ENCODE peak calls at places on chromosomes 16 and 17, in four cellular contexts. One of them, this sample, is unnamed. For H3K36me3, the result is how much of the 10 kb centered on the place peaks cover.

GRCh38 chr16:85557083-85557975 is 55.8 kb upstream of the GSE1 start:
- DNase-seq in GM23248: peak
- DNase-seq in left ventricle myocardium inferior: no peak
- DNase-seq in neural progenitor cell: peak
- DNase-seq in this sample: peak

GRCh38 chr17:79223471-79223870 is 148.8 kb downstream of the ENGASE start:
- DNase-seq in GM23248: no peak
- DNase-seq in left ventricle myocardium inferior: no peak
- DNase-seq in neural progenitor cell: peak
- DNase-seq in this sample: no peak

GRCh38 chr17:72710834-72711233 is 381.7 kb downstream of the SLC39A11 start:
- DNase-seq in GM23248: peak
- DNase-seq in left ventricle myocardium inferior: no peak
- DNase-seq in neural progenitor cell: no peak
- DNase-seq in this sample: no peak

GRCh38 chr17:47686661-47687327 is 7.2 kb upstream of the TBKBP1 start:
- DNase-seq in GM23248: peak
- DNase-seq in left ventricle myocardium inferior: no peak
- DNase-seq in neural progenitor cell: no peak
- DNase-seq in this sample: no peak

GRCh38 chr17:79981661-79982101 is 54.0 kb downstream of the TBC1D16 start:
- DNase-seq in GM23248: no peak
- DNase-seq in left ventricle myocardium inferior: no peak
- DNase-seq in neural progenitor cell: peak
- DNase-seq in this sample: peak

GRCh38 chr17:64741924-64742670 is 80.0 kb upstream of the SMURF2 start:
- DNase-seq in GM23248: peak
- DNase-seq in left ventricle myocardium inferior: peak
- DNase-seq in neural progenitor cell: no peak
- DNase-seq in this sample: no peak

GRCh38 chr17:58377005-58377660 is 25.1 kb upstream of the SUPT4H1 start:
- DNase-seq in GM23248: no peak
- DNase-seq in left ventricle myocardium inferior: no peak
- DNase-seq in neural progenitor cell: no peak
- DNase-seq in this sample: no peak

GRCh38 chr17:28953444-28954118 is 2.3 kb upstream of the PHF12 start:
- DNase-seq in GM23248: peak
- DNase-seq in left ventricle myocardium inferior: no peak
- DNase-seq in neural progenitor cell: peak
- DNase-seq in this sample: no peak

GRCh38 chr16:22901563-22901962 is 87.6 kb downstream of the HS3ST2 start:
- DNase-seq in GM23248: no peak
- DNase-seq in left ventricle myocardium inferior: no peak
- DNase-seq in neural progenitor cell: no peak
- DNase-seq in this sample: no peak

GRCh38 chr16:14291941-14292825 is 221.1 kb downstream of the MRTFB start:
- DNase-seq in GM23248: no peak
- DNase-seq in left ventricle myocardium inferior: no peak
- DNase-seq in neural progenitor cell: no peak
- DNase-seq in this sample: no peak

GRCh38 chr16:28951410-28951943 is 740 bp downstream of the NFATC2IP start:
- DNase-seq in GM23248: peak
- DNase-seq in left ventricle myocardium inferior: no peak
- DNase-seq in neural progenitor cell: no peak
- DNase-seq in this sample: no peak

GRCh38 chr17:67349420-67349819 is 17.0 kb downstream of the PSMD12 start:
- DNase-seq in GM23248: no peak
- DNase-seq in left ventricle myocardium inferior: no peak
- DNase-seq in neural progenitor cell: no peak
- DNase-seq in this sample: no peak

GRCh38 chr17:67343237-67343636 is 23.1 kb downstream of the PSMD12 start:
- DNase-seq in GM23248: no peak
- DNase-seq in left ventricle myocardium inferior: no peak
- DNase-seq in neural progenitor cell: no peak
- DNase-seq in this sample: no peak

GRCh38 chr17:67353161-67353560 is 13.2 kb downstream of the PSMD12 start:
- DNase-seq in GM23248: no peak
- DNase-seq in left ventricle myocardium inferior: no peak
- DNase-seq in neural progenitor cell: no peak
- DNase-seq in this sample: no peak

GRCh38 chr17:67347826-67348225 is 18.6 kb downstream of the PSMD12 start:
- DNase-seq in GM23248: no peak
- DNase-seq in left ventricle myocardium inferior: no peak
- DNase-seq in neural progenitor cell: no peak
- DNase-seq in this sample: no peak
- H3K36me3 ChIP-seq in GM23248: half or more
- H3K36me3 ChIP-seq in left ventricle myocardium inferior: half or more
- H3K36me3 ChIP-seq in neural progenitor cell: under half
- H3K36me3 ChIP-seq in this sample: under half

GRCh38 chr17:76170114-76170513 is 29.1 kb upstream of the FOXJ1 start:
- DNase-seq in GM23248: no peak
- DNase-seq in left ventricle myocardium inferior: no peak
- DNase-seq in neural progenitor cell: no peak
- DNase-seq in this sample: no peak

GRCh38 chr17:76166168-76166567 is 25.1 kb upstream of the FOXJ1 start:
- DNase-seq in GM23248: peak
- DNase-seq in left ventricle myocardium inferior: no peak
- DNase-seq in neural progenitor cell: no peak
- DNase-seq in this sample: no peak

GRCh38 chr17:76163919-76164318 is 22.9 kb upstream of the FOXJ1 start:
- DNase-seq in GM23248: no peak
- DNase-seq in left ventricle myocardium inferior: no peak
- DNase-seq in neural progenitor cell: no peak
- DNase-seq in this sample: no peak

GRCh38 chr17:76164331-76164730 is 23.3 kb upstream of the FOXJ1 start:
- DNase-seq in GM23248: no peak
- DNase-seq in left ventricle myocardium inferior: no peak
- DNase-seq in neural progenitor cell: no peak
- DNase-seq in this sample: no peak

DNA sequence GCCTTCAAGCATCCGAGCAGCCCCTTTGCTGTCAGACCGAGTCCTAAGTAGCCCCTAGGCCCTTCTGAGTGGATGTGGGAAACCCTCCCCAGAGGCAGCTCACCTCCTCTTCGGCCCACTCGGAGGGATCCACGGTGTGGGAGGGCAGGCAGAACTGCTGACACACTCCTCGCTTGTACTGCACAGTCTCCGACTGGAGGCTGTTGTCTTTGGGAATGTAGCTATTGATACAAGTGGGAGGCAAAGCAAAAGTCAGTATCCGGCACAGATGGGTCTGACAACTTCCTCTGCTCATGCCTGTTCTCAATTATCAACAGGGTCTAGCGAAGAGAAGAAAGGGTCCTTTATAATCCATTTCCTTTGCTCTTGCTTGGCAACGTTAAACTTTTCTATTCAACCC is 25.9 kb upstream of the FOXJ1 start:
- DNase-seq in GM23248: no peak
- DNase-seq in left ventricle myocardium inferior: no peak
- DNase-seq in neural progenitor cell: no peak
- DNase-seq in this sample: no peak
- H3K36me3 ChIP-seq in GM23248: under half
- H3K36me3 ChIP-seq in left ventricle myocardium inferior: under half
- H3K36me3 ChIP-seq in neural progenitor cell: under half
- H3K36me3 ChIP-seq in this sample: under half

DNA sequence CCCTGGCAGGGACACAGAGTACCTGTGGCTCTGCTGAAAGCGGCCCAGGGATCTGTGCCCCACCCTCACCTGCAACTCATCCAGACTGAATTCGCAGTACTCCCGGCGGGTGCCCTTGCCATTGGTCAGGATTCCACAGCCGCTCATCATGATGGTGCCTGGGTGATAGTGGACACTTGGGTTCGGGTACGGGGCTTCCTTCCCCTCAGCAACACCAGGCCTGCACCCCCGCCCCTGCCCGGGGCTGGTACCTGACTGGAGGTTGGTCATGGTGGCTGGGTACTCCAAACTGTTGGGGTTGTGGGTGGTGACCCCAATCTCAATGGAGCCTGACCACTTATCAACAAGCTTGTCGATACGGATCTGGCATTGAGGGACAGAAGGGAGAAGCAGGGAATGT is 2.9 kb downstream of the NEURL4 start:
- DNase-seq in GM23248: no peak
- DNase-seq in left ventricle myocardium inferior: no peak
- DNase-seq in neural progenitor cell: no peak
- DNase-seq in this sample: no peak
- H3K36me3 ChIP-seq in GM23248: under half
- H3K36me3 ChIP-seq in left ventricle myocardium inferior: half or more
- H3K36me3 ChIP-seq in neural progenitor cell: under half
- H3K36me3 ChIP-seq in this sample: under half

GRCh38 chr17:56842577-56842976 is 8.6 kb downstream of the DGKE start:
- DNase-seq in GM23248: no peak
- DNase-seq in left ventricle myocardium inferior: no peak
- DNase-seq in neural progenitor cell: no peak
- DNase-seq in this sample: no peak
- H3K36me3 ChIP-seq in GM23248: under half
- H3K36me3 ChIP-seq in left ventricle myocardium inferior: under half
- H3K36me3 ChIP-seq in neural progenitor cell: under half
- H3K36me3 ChIP-seq in this sample: under half

GRCh38 chr16:87851601-87852000 is 17.7 kb downstream of the SLC7A5 start:
- DNase-seq in GM23248: no peak
- DNase-seq in left ventricle myocardium inferior: no peak
- DNase-seq in neural progenitor cell: peak
- DNase-seq in this sample: no peak

GRCh38 chr16:87849419-87850008 is 19.8 kb downstream of the SLC7A5 start:
- DNase-seq in GM23248: no peak
- DNase-seq in left ventricle myocardium inferior: no peak
- DNase-seq in neural progenitor cell: no peak
- DNase-seq in this sample: no peak

GRCh38 chr16:87851141-87851587 is 18.1 kb downstream of the SLC7A5 start:
- DNase-seq in GM23248: no peak
- DNase-seq in left ventricle myocardium inferior: no peak
- DNase-seq in neural progenitor cell: no peak
- DNase-seq in this sample: no peak

GRCh38 chr16:87848676-87849345 is 20.5 kb downstream of the SLC7A5 start:
- DNase-seq in GM23248: no peak
- DNase-seq in left ventricle myocardium inferior: no peak
- DNase-seq in neural progenitor cell: no peak
- DNase-seq in this sample: no peak

DNA sequence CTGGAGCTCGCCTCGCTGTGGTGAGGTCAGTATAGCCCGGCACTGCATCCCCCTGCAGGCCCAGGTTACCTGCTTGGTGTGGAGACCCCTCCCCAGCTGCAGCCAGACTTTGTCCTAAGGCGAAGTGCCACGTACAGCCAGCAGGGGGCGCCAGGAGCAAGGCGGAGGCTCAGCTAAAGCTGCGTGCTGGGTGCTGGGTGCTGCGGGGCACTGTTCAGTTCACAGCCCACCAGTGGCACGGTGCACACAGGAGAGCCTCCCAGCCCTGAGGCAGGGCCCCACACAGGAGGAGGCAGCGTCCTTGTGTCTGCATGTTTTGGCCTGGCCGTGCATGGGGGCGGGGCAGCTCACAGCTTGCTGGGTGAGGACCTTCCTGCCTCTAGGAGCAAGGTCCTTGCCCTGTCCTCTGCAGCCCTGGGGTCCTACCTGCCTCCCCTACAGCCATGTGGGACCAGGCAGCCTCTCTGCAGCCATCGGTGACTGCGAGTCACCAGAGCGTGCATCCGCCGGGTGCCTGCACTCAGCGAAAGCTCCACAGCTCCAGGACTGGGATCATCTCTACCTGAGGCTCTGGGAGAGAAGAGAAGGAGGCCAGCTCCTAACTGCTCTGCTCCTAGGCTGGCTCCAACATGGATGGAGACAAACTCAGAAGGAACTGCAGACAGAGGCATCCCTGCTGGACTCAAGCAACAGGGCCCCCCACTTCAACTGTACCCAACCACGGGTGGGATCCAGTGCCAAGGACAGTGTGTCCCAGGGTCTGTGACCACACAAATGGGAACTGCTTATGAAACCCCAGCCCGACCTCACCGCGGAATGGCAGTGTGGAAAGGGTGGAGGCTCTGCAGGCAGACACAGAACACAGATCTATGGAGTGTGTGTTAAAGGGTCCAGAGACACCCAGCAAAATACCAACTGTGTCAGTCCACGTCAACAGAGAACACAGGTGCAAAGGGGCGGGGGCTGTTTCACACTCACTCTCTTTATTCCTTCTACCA is 19.0 kb downstream of the SLC7A5 start:
- DNase-seq in GM23248: peak
- DNase-seq in left ventricle myocardium inferior: peak
- DNase-seq in neural progenitor cell: peak
- DNase-seq in this sample: no peak
- H3K36me3 ChIP-seq in GM23248: under half
- H3K36me3 ChIP-seq in left ventricle myocardium inferior: under half
- H3K36me3 ChIP-seq in neural progenitor cell: under half
- H3K36me3 ChIP-seq in this sample: under half

GRCh38 chr16:72109966-72110530 is 16.4 kb downstream of the DHX38 start:
- DNase-seq in GM23248: no peak
- DNase-seq in left ventricle myocardium inferior: no peak
- DNase-seq in neural progenitor cell: no peak
- DNase-seq in this sample: no peak
- H3K36me3 ChIP-seq in GM23248: under half
- H3K36me3 ChIP-seq in left ventricle myocardium inferior: half or more
- H3K36me3 ChIP-seq in neural progenitor cell: under half
- H3K36me3 ChIP-seq in this sample: half or more

GRCh38 chr17:81909231-81909630 is 2.0 kb downstream of the PCYT2 start:
- DNase-seq in GM23248: no peak
- DNase-seq in left ventricle myocardium inferior: no peak
- DNase-seq in neural progenitor cell: no peak
- DNase-seq in this sample: no peak
- H3K36me3 ChIP-seq in GM23248: under half
- H3K36me3 ChIP-seq in left ventricle myocardium inferior: under half
- H3K36me3 ChIP-seq in neural progenitor cell: under half
- H3K36me3 ChIP-seq in this sample: under half

GRCh38 chr17:7849185-7850117 is 5.4 kb upstream of the TMEM88 start:
- DNase-seq in GM23248: no peak
- DNase-seq in left ventricle myocardium inferior: no peak
- DNase-seq in neural progenitor cell: no peak
- DNase-seq in this sample: peak
- H3K36me3 ChIP-seq in GM23248: under half
- H3K36me3 ChIP-seq in left ventricle myocardium inferior: half or more
- H3K36me3 ChIP-seq in neural progenitor cell: under half
- H3K36me3 ChIP-seq in this sample: under half

GRCh38 chr16:15958703-15959348 is 9.4 kb downstream of the ABCC1 start:
- DNase-seq in GM23248: no peak
- DNase-seq in left ventricle myocardium inferior: no peak
- DNase-seq in neural progenitor cell: peak
- DNase-seq in this sample: no peak
- H3K36me3 ChIP-seq in GM23248: under half
- H3K36me3 ChIP-seq in left ventricle myocardium inferior: under half
- H3K36me3 ChIP-seq in neural progenitor cell: under half
- H3K36me3 ChIP-seq in this sample: under half

This sample was measured in kidney.